ENCODE peak calls at places on chromosomes 2 and 18, in four cellular contexts. B, N, K and T are unnamed samples.

GRCh38 chr18:48920408-48921038 is 30.2 kb downstream of the SMAD7 start:
- DNase-seq in N (no peak), K (no peak), B (no peak), T (no peak)

GRCh38 chr18:46250084-46250811 is 146.1 kb downstream of the HAUS1 start:
- DNase-seq in N (peak), B (peak), K (peak), T (peak)

GRCh38 chr18:45602926-45603325 is 12.3 kb upstream of the SLC14A2 start:
- DNase-seq in B (no peak), N (no peak), K (peak), T (no peak)

GRCh38 chr2:85770369-85770768 is 16.6 kb downstream of the ATOH8 start:
- DNase-seq in B (no peak), K (no peak), N (peak), T (no peak)

GRCh38 chr2:11093467-11093866 is 61.8 kb upstream of the SLC66A3 start:
- DNase-seq in K (no peak), N (no peak), B (no peak), T (no peak)

GRCh38 chr2:170467568-170468422 is 247.3 kb upstream of the SP5 start:
- DNase-seq in N (peak), B (no peak), K (no peak), T (no peak)

GRCh38 chr2:179771791-179772190 is 89.6 kb downstream of the ZNF385B start:
- DNase-seq in B (no peak), K (no peak), N (no peak), T (no peak)

GRCh38 chr18:31506024-31506742 is 8.2 kb downstream of the DSG2 start:
- DNase-seq in K (no peak), N (peak), B (no peak), T (peak)

GRCh38 chr2:233928594-233929351 is 11.6 kb downstream of the TRPM8 start:
- DNase-seq in K (no peak), B (no peak), N (peak), T (peak)

GRCh38 chr2:239227661-239228371 is 173.0 kb downstream of the HDAC4 start:
- DNase-seq in B (no peak), N (peak), K (no peak), T (no peak)

GRCh38 chr18:25457636-25458035 is 105.7 kb upstream of the ZNF521 start:
- DNase-seq in N (peak), K (no peak), B (no peak), T (peak)

GRCh38 chr2:197168705-197169104 is 141.9 kb downstream of the ANKRD44 start:
- DNase-seq in K (no peak), B (no peak), N (peak), T (peak)

GRCh38 chr2:27954771-27955384 is 64.3 kb downstream of the BABAM2 start:
- DNase-seq in N (peak), K (peak), B (peak), T (peak)